ENCODE peak calls at places on chromosomes 16 and 17, in five cellular contexts. One of them, this sample, is unnamed.
A peak's percentile ranks its signal among the peaks of the same experiment; 100 is the strongest.

GRCh38 chr16:1057252-1057932 is 15.2 kb upstream of the SSTR5 start:
- DNase-seq in left ventricle myocardium inferior: no peak
- DNase-seq in cardiac muscle cell: peak; percentile 27
- DNase-seq in uterus: no peak
- DNase-seq in GM12865: peak; percentile 25
- DNase-seq in this sample: no peak

GRCh38 chr16:19517424-19518089 is 4.3 kb downstream of the GDE1 start:
- DNase-seq in left ventricle myocardium inferior: no peak
- DNase-seq in GM12865: no peak
- DNase-seq in uterus: no peak
- DNase-seq in cardiac muscle cell: no peak
- DNase-seq in this sample: no peak

GRCh38 chr17:49224198-49224996 is 6.2 kb downstream of the PHOSPHO1 start:
- DNase-seq in GM12865: peak; percentile 65
- DNase-seq in uterus: no peak
- DNase-seq in cardiac muscle cell: no peak
- DNase-seq in left ventricle myocardium inferior: no peak
- DNase-seq in this sample: no peak

GRCh38 chr17:71460943-71461342 is 659.9 kb upstream of the SOX9 start:
- DNase-seq in left ventricle myocardium inferior: no peak
- DNase-seq in cardiac muscle cell: peak; percentile 50
- DNase-seq in uterus: no peak
- DNase-seq in GM12865: peak; percentile 33
- DNase-seq in this sample: no peak

GRCh38 chr16:77499373-77500285 is 64.8 kb upstream of the ADAMTS18 start:
- DNase-seq in cardiac muscle cell: peak; percentile 69
- DNase-seq in left ventricle myocardium inferior: peak; percentile 13
- DNase-seq in GM12865: no peak
- DNase-seq in uterus: peak; percentile 80
- DNase-seq in this sample: no peak

GRCh38 chr17:49521088-49521450 is 26.0 kb downstream of the NGFR start:
- DNase-seq in left ventricle myocardium inferior: no peak
- DNase-seq in cardiac muscle cell: no peak
- DNase-seq in GM12865: no peak
- DNase-seq in uterus: no peak
- DNase-seq in this sample: peak; percentile 56

GRCh38 chr17:72766761-72767356 is 325.6 kb downstream of the SLC39A11 start:
- DNase-seq in cardiac muscle cell: no peak
- DNase-seq in left ventricle myocardium inferior: no peak
- DNase-seq in GM12865: no peak
- DNase-seq in uterus: no peak
- DNase-seq in this sample: no peak

GRCh38 chr16:73483076-73483791 is 435.3 kb upstream of the ZFHX3 start:
- DNase-seq in left ventricle myocardium inferior: no peak
- DNase-seq in cardiac muscle cell: no peak
- DNase-seq in uterus: no peak
- DNase-seq in GM12865: no peak
- DNase-seq in this sample: no peak

GRCh38 chr17:27207073-27207511 is 86.8 kb upstream of the WSB1 start:
- DNase-seq in uterus: no peak
- DNase-seq in GM12865: no peak
- DNase-seq in cardiac muscle cell: peak; percentile 69
- DNase-seq in left ventricle myocardium inferior: no peak
- DNase-seq in this sample: no peak

GRCh38 chr17:76088041-76088867 is 9.3 kb downstream of the ZACN start:
- DNase-seq in cardiac muscle cell: no peak
- DNase-seq in GM12865: no peak
- DNase-seq in left ventricle myocardium inferior: no peak
- DNase-seq in uterus: no peak
- DNase-seq in this sample: no peak

GRCh38 chr17:55421179-55421934 is at the start of gene MMD:
- DNase-seq in left ventricle myocardium inferior: no peak
- DNase-seq in uterus: peak; percentile 30
- DNase-seq in cardiac muscle cell: no peak
- DNase-seq in GM12865: no peak
- DNase-seq in this sample: peak; percentile 42

GRCh38 chr17:48432820-48433775 is 3.1 kb upstream of the SKAP1 start:
- DNase-seq in uterus: no peak
- DNase-seq in GM12865: no peak
- DNase-seq in cardiac muscle cell: no peak
- DNase-seq in left ventricle myocardium inferior: no peak
- DNase-seq in this sample: no peak

GRCh38 chr16:23282508-23282907 is 19.6 kb upstream of the SCNN1B start:
- DNase-seq in uterus: no peak
- DNase-seq in cardiac muscle cell: no peak
- DNase-seq in left ventricle myocardium inferior: no peak
- DNase-seq in GM12865: no peak
- DNase-seq in this sample: no peak

GRCh38 chr16:10368984-10369551 is 16.8 kb upstream of the ATF7IP2 start:
- DNase-seq in GM12865: peak; percentile 14
- DNase-seq in cardiac muscle cell: no peak
- DNase-seq in uterus: no peak
- DNase-seq in left ventricle myocardium inferior: no peak
- DNase-seq in this sample: no peak

GRCh38 chr17:42059815-42060214 is 9.4 kb upstream of the C17orf113 start:
- DNase-seq in left ventricle myocardium inferior: no peak
- DNase-seq in cardiac muscle cell: no peak
- DNase-seq in uterus: no peak
- DNase-seq in GM12865: no peak
- DNase-seq in this sample: no peak

GRCh38 chr17:47649972-47650524 is 329 bp downstream of the KPNB1 start:
- DNase-seq in uterus: no peak
- DNase-seq in left ventricle myocardium inferior: no peak
- DNase-seq in GM12865: peak; percentile 80
- DNase-seq in cardiac muscle cell: no peak
- DNase-seq in this sample: no peak

GRCh38 chr17:19857640-19858039 is 10.1 kb downstream of the ULK2 start:
- DNase-seq in cardiac muscle cell: no peak
- DNase-seq in left ventricle myocardium inferior: no peak
- DNase-seq in uterus: no peak
- DNase-seq in GM12865: no peak
- DNase-seq in this sample: no peak

GRCh38 chr17:70365098-70365583 is 195.8 kb downstream of the KCNJ2 start:
- DNase-seq in uterus: no peak
- DNase-seq in GM12865: peak; percentile 27
- DNase-seq in cardiac muscle cell: peak; percentile 43
- DNase-seq in left ventricle myocardium inferior: no peak
- DNase-seq in this sample: no peak

GRCh38 chr16:49932449-49932848 is 76.5 kb upstream of the ZNF423 start:
- DNase-seq in left ventricle myocardium inferior: no peak
- DNase-seq in GM12865: no peak
- DNase-seq in cardiac muscle cell: no peak
- DNase-seq in uterus: no peak
- DNase-seq in this sample: no peak

GRCh38 chr17:17414316-17414937 is 62.4 kb upstream of the MED9 start:
- DNase-seq in cardiac muscle cell: peak; percentile 78
- DNase-seq in left ventricle myocardium inferior: no peak
- DNase-seq in GM12865: no peak
- DNase-seq in uterus: no peak
- DNase-seq in this sample: no peak

GRCh38 chr17:9725575-9725974 is 65.8 kb downstream of the DHRS7C start:
- DNase-seq in uterus: no peak
- DNase-seq in left ventricle myocardium inferior: no peak
- DNase-seq in cardiac muscle cell: no peak
- DNase-seq in GM12865: no peak
- DNase-seq in this sample: no peak

GRCh38 chr17:82859431-82860403 is 19.9 kb upstream of the ZNF750 start:
- DNase-seq in GM12865: peak; percentile 80
- DNase-seq in left ventricle myocardium inferior: no peak
- DNase-seq in uterus: peak; percentile 11
- DNase-seq in cardiac muscle cell: peak; percentile 63
- DNase-seq in this sample: no peak

DNA sequence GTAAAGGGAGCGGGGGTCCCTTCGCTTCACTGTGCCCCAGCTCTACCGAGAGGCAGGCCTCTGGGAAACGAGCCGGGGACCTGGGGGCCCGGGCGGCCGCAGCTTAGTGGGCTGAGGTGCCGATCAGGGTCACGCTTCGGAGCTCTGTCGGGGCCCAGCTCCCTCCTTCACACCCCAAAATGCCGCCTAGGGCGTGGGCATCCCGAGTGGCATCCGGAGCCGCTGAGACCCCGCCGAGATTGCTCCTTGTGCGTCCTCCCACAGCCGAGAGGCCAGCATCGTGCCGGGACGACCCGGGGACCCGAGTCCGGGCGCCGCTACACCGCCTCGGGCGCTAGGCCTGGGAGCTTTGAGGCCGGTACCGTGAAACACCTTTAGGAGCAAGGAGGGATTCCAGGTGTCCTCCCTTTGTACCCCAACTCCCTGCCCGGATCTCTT is 1.3 kb downstream of the SALL1 start:
- DNase-seq in cardiac muscle cell: no peak
- DNase-seq in uterus: no peak
- DNase-seq in left ventricle myocardium inferior: no peak
- DNase-seq in GM12865: no peak
- DNase-seq in this sample: no peak
- H3K4me3 ChIP-seq in cardiac muscle cell: peak overlapping the region; percentile 68
- H3K4me3 ChIP-seq in uterus: peak overlapping the region; percentile 69
- H3K4me3 ChIP-seq in left ventricle myocardium inferior: peak overlapping the region; percentile 66
- H3K4me3 ChIP-seq in GM12865: no peak overlapping the region
- H3K4me3 ChIP-seq in this sample: no peak overlapping the region

GRCh38 chr17:81043725-81044427 is 8.9 kb downstream of the BAIAP2 start:
- DNase-seq in cardiac muscle cell: no peak
- DNase-seq in uterus: peak; percentile 46
- DNase-seq in left ventricle myocardium inferior: no peak
- DNase-seq in GM12865: no peak
- DNase-seq in this sample: no peak
- H3K4me3 ChIP-seq in cardiac muscle cell: no peak overlapping the region
- H3K4me3 ChIP-seq in uterus: no peak overlapping the region
- H3K4me3 ChIP-seq in left ventricle myocardium inferior: peak overlapping the region; percentile 38
- H3K4me3 ChIP-seq in GM12865: no peak overlapping the region
- H3K4me3 ChIP-seq in this sample: no peak overlapping the region

GRCh38 chr17:34412022-34412421 is 49.0 kb upstream of the CCL1 start:
- DNase-seq in uterus: no peak
- DNase-seq in GM12865: no peak
- DNase-seq in left ventricle myocardium inferior: no peak
- DNase-seq in cardiac muscle cell: no peak
- DNase-seq in this sample: no peak
- H3K4me3 ChIP-seq in uterus: no peak overlapping the region
- H3K4me3 ChIP-seq in GM12865: no peak overlapping the region
- H3K4me3 ChIP-seq in left ventricle myocardium inferior: no peak overlapping the region
- H3K4me3 ChIP-seq in cardiac muscle cell: no peak overlapping the region
- H3K4me3 ChIP-seq in this sample: no peak overlapping the region

DNA sequence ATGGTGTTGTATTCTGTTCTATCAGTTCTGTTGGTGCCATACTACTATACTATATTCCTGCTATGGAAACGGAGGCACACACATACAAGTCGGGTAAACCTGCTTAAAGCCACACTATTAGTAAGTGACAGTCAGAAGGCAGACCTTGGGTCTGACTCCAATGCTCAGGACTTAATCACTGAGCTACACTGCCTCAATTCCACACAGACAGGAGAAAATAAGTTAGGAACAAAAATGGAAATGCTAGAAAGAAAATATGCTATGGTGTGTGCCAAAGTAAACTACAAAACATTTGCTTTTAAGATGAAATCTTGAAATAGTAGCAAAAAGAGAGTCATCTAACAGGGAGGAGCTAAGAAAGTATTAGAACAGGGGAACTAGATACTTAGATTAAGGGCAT is 48.1 kb downstream of the MYO1D start:
- DNase-seq in left ventricle myocardium inferior: no peak
- DNase-seq in uterus: no peak
- DNase-seq in cardiac muscle cell: no peak
- DNase-seq in GM12865: no peak
- DNase-seq in this sample: no peak
- H3K4me3 ChIP-seq in left ventricle myocardium inferior: no peak overlapping the region
- H3K4me3 ChIP-seq in uterus: no peak overlapping the region
- H3K4me3 ChIP-seq in cardiac muscle cell: no peak overlapping the region
- H3K4me3 ChIP-seq in GM12865: peak overlapping the region; percentile 1
- H3K4me3 ChIP-seq in this sample: no peak overlapping the region

DNA sequence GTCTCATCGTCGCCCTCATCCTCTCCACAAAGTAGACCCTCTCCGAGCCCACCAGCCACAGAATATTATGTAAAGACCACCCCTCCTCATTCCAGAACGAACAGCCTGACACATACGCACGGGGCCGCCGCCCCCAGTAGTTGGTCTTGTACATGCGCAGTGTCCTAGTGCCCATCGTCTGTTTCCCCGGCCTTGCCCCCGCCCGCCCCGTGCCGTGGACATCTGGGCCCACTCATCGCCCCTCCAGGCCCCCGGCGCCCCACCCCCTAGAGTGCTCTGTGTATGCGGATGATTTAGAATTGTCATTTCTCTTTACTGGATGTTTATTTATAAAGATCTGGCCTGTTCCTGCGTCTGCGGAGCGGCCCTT is 475 bp upstream of the AMDHD2 start:
- DNase-seq in cardiac muscle cell: no peak
- DNase-seq in uterus: no peak
- DNase-seq in left ventricle myocardium inferior: no peak
- DNase-seq in GM12865: no peak
- DNase-seq in this sample: no peak
- H3K4me3 ChIP-seq in cardiac muscle cell: peak overlapping the region; percentile 63
- H3K4me3 ChIP-seq in uterus: peak overlapping the region; percentile 12
- H3K4me3 ChIP-seq in left ventricle myocardium inferior: peak overlapping the region; percentile 77
- H3K4me3 ChIP-seq in GM12865: peak overlapping the region; percentile 25
- H3K4me3 ChIP-seq in this sample: no peak overlapping the region

DNA sequence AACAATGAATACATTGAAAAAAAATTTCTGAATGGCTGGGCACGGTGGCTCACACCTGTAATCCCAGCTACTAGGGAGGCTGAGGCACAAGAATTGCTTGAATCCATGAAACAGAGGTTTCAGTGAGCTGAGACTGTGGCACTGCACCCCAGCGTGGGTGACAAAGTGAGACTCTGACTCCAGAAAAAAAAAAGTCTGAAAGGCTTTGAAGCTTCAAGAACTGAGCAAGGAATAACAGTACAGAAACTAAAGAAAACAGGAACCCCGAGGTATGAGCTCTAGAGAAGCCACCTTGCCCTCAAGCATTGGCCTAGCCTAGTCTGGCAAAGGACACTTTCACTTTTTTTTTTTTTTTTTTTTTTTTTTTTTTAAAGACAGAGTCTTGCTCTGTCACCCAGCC is 45.0 kb downstream of the TEX2 start:
- DNase-seq in uterus: no peak
- DNase-seq in cardiac muscle cell: no peak
- DNase-seq in left ventricle myocardium inferior: no peak
- DNase-seq in GM12865: peak; percentile 73
- DNase-seq in this sample: no peak
- H3K4me3 ChIP-seq in uterus: no peak overlapping the region
- H3K4me3 ChIP-seq in cardiac muscle cell: no peak overlapping the region
- H3K4me3 ChIP-seq in left ventricle myocardium inferior: no peak overlapping the region
- H3K4me3 ChIP-seq in GM12865: no peak overlapping the region
- H3K4me3 ChIP-seq in this sample: no peak overlapping the region

GRCh38 chr16:80788016-80788415 is 16.4 kb downstream of the CDYL2 start:
- DNase-seq in uterus: no peak
- DNase-seq in cardiac muscle cell: no peak
- DNase-seq in GM12865: no peak
- DNase-seq in left ventricle myocardium inferior: no peak
- DNase-seq in this sample: no peak

GRCh38 chr16:80794071-80794470 is 10.3 kb downstream of the CDYL2 start:
- DNase-seq in uterus: no peak
- DNase-seq in cardiac muscle cell: no peak
- DNase-seq in left ventricle myocardium inferior: no peak
- DNase-seq in GM12865: no peak
- DNase-seq in this sample: no peak

GRCh38 chr16:80792031-80792430 is 12.4 kb downstream of the CDYL2 start:
- DNase-seq in cardiac muscle cell: peak; percentile 37
- DNase-seq in uterus: no peak
- DNase-seq in left ventricle myocardium inferior: no peak
- DNase-seq in GM12865: no peak
- DNase-seq in this sample: no peak

GRCh38 chr16:80791411-80791810 is 13.0 kb downstream of the CDYL2 start:
- DNase-seq in cardiac muscle cell: no peak
- DNase-seq in uterus: no peak
- DNase-seq in left ventricle myocardium inferior: no peak
- DNase-seq in GM12865: no peak
- DNase-seq in this sample: no peak
- H3K4me3 ChIP-seq in cardiac muscle cell: no peak overlapping the region
- H3K4me3 ChIP-seq in uterus: no peak overlapping the region
- H3K4me3 ChIP-seq in left ventricle myocardium inferior: no peak overlapping the region
- H3K4me3 ChIP-seq in GM12865: no peak overlapping the region
- H3K4me3 ChIP-seq in this sample: no peak overlapping the region

This sample was measured in lower leg skin.